ENCODE peak calls at places on chromosomes 3 and 15, in nine cellular contexts. K is NCI-H1417; N is NCI-H774; Y is adipocyte; B is fibroblast of the aortic adventitia; T is NCI-H2081; P is activated effector memory CD4-positive, alpha-beta T cell treated with anti-CD3 and anti-CD28 coated beads, Interleukin-2, amount 50 U/mL, for 16 hours; V is choroid plexus epithelial cell; C is neuronal stem cell. H is an unnamed sample.

GRCh38 chr3:48268381-48268935 is 27.6 kb downstream of the ZNF589 start:
- DNase-seq in K (peak; percentile 60), N (no peak), Y (no peak), B (no peak), T (peak; percentile 19), P (peak; percentile 93), V (no peak), C (no peak), H (no peak)

GRCh38 chr3:171101982-171102610 is 75.6 kb upstream of the SLC2A2 start:
- DNase-seq in K (no peak), N (no peak), Y (peak; percentile 46), B (peak; percentile 78), T (no peak), P (no peak), V (peak; percentile 48), C (no peak), H (peak; percentile 67)

GRCh38 chr3:10993729-10994065 is 1.1 kb downstream of the SLC6A1 start:
- DNase-seq in K (no peak), N (no peak), Y (no peak), B (no peak), T (no peak), P (no peak), V (no peak), C (no peak), H (peak; percentile 2)

GRCh38 chr3:54665201-54665600 is 262.7 kb downstream of the LRTM1 start:
- DNase-seq in K (no peak), N (no peak), Y (no peak), B (no peak), T (no peak), P (no peak), V (no peak), C (no peak), H (no peak)

GRCh38 chr3:70108072-70108471 is 108.5 kb downstream of the SAMMSON start:
- DNase-seq in K (no peak), N (no peak), Y (peak; percentile 1), B (peak; percentile 10), T (no peak), P (no peak), V (peak; percentile 47), C (peak; percentile 18), H (peak; percentile 11)

GRCh38 chr3:169390741-169391300 is 272.7 kb downstream of the MECOM start:
- DNase-seq in K (peak; percentile 43), N (no peak), Y (peak; percentile 22), B (peak; percentile 64), T (no peak), P (no peak), V (peak; percentile 26), C (no peak), H (no peak)

GRCh38 chr3:172034786-172035685 is 4.3 kb upstream of the FNDC3B start:
- DNase-seq in K (peak; percentile 37), N (no peak), Y (no peak), B (peak; percentile 47), T (peak; percentile 32), P (no peak), V (no peak), C (no peak), H (peak; percentile 52)

GRCh38 chr3:178079966-178080365 is 456.3 kb upstream of the KCNMB2 start:
- DNase-seq in K (no peak), N (no peak), Y (no peak), B (no peak), T (peak; percentile 16), P (no peak), V (no peak), C (no peak), H (no peak)

GRCh38 chr3:45567730-45568172 is 26.8 kb upstream of the LIMD1 start:
- DNase-seq in K (no peak), N (no peak), Y (no peak), B (no peak), T (no peak), P (no peak), V (no peak), C (no peak), H (no peak)

GRCh38 chr3:13256845-13257244 is 163.3 kb downstream of the NUP210 start:
- DNase-seq in K (no peak), N (no peak), Y (no peak), B (no peak), T (no peak), P (no peak), V (no peak), C (no peak), H (no peak)

GRCh38 chr3:46655271-46655670 is 38.2 kb downstream of the ALS2CL start:
- DNase-seq in K (no peak), N (no peak), Y (no peak), B (peak; percentile 8), T (no peak), P (no peak), V (no peak), C (no peak), H (no peak)

GRCh38 chr3:138332472-138333073 is 2.9 kb upstream of the NME9 start:
- DNase-seq in K (peak; percentile 36), N (no peak), Y (peak; percentile 78), B (peak; percentile 69), T (no peak), P (no peak), V (peak; percentile 75), C (no peak), H (peak; percentile 51)

GRCh38 chr3:123723527-123724168 is 138.8 kb upstream of the HACD2 start:
- DNase-seq in K (peak; percentile 88), N (peak; percentile 39), Y (peak; percentile 93), B (peak; percentile 87), T (peak; percentile 92), P (peak; percentile 67), V (peak; percentile 93), C (peak; percentile 79), H (peak; percentile 84)

GRCh38 chr3:126554560-126555525 is 3.9 kb downstream of the C3orf22 start:
- DNase-seq in K (no peak), N (no peak), Y (no peak), B (no peak), T (no peak), P (peak; percentile 49), V (no peak), C (no peak), H (no peak)

GRCh38 chr15:59274126-59274970 is 67.7 kb downstream of the LDHAL6B start:
- DNase-seq in K (no peak), N (no peak), Y (no peak), B (peak; percentile 66), T (no peak), P (no peak), V (peak; percentile 56), C (no peak), H (peak; percentile 67)

H was measured in EH.